ENCODE peak calls at places on chromosomes 5 and 9, in six cellular contexts. F is cardiac fibroblast, H is A673, G is coronary artery, V is ascending aorta, A is A549. X is an unnamed sample.
A peak's percentile ranks its signal among the peaks of the same experiment; 100 is the strongest.

GRCh38 chr5:1521671-1522600 is 1.8 kb downstream of the LPCAT1 start:
- DNase-seq in F (peak; percentile 71), H (peak; percentile 75), G (peak; percentile 68), V (peak; percentile 67), A (no peak), X (no peak)

GRCh38 chr9:108553111-108553635 is 302.6 kb downstream of the ACTL7B start:
- DNase-seq in F (no peak), H (no peak), G (no peak), V (no peak), A (no peak), X (no peak)

GRCh38 chr5:165616550-165617430 is 2111.4 kb downstream of the MAT2B start:
- DNase-seq in F (peak; percentile 3), H (no peak), G (no peak), V (no peak), A (no peak), X (no peak)

GRCh38 chr9:73979894-73980264 is 517.3 kb upstream of the RORB start:
- DNase-seq in F (no peak), H (no peak), G (no peak), V (no peak), A (no peak), X (no peak)

GRCh38 chr5:122392844-122393243 is 80.8 kb downstream of the SNCAIP start:
- DNase-seq in F (peak; percentile 54), H (no peak), G (no peak), V (no peak), A (no peak), X (no peak)

GRCh38 chr9:71681708-71682268 is 86.5 kb downstream of the CEMIP2 start:
- DNase-seq in F (peak; percentile 61), H (peak; percentile 4), G (no peak), V (no peak), A (peak; percentile 83), X (peak; percentile 59)

GRCh38 chr9:116112236-116112635 is 41.4 kb upstream of the PAPPA start:
- DNase-seq in F (peak; percentile 39), H (no peak), G (no peak), V (no peak), A (no peak), X (no peak)

GRCh38 chr5:51829691-51830090 is 446.4 kb downstream of the ISL1 start:
- DNase-seq in F (peak; percentile 3), H (peak; percentile 13), G (no peak), V (no peak), A (no peak), X (no peak)

GRCh38 chr5:441996-442334 is 1.0 kb upstream of the EXOC3 start:
- DNase-seq in F (no peak), H (no peak), G (no peak), V (no peak), A (no peak), X (no peak)

GRCh38 chr5:143889986-143890385 is 78.0 kb downstream of the HMHB1 start:
- DNase-seq in F (peak; percentile 74), H (no peak), G (no peak), V (no peak), A (no peak), X (no peak)

GRCh38 chr5:137141779-137142178 is 357.3 kb downstream of the SPOCK1 start:
- DNase-seq in F (peak; percentile 68), H (peak; percentile 49), G (no peak), V (no peak), A (no peak), X (no peak)

GRCh38 chr9:135376511-135377173 is 102.9 kb upstream of the PPP1R26 start:
- DNase-seq in F (no peak), H (peak; percentile 37), G (no peak), V (no peak), A (no peak), X (no peak)

GRCh38 chr9:35814106-35814840 is 569 bp downstream of the HINT2 start:
- DNase-seq in F (peak; percentile 75), H (peak; percentile 41), G (no peak), V (peak; percentile 84), A (peak; percentile 72), X (no peak)

DNA sequence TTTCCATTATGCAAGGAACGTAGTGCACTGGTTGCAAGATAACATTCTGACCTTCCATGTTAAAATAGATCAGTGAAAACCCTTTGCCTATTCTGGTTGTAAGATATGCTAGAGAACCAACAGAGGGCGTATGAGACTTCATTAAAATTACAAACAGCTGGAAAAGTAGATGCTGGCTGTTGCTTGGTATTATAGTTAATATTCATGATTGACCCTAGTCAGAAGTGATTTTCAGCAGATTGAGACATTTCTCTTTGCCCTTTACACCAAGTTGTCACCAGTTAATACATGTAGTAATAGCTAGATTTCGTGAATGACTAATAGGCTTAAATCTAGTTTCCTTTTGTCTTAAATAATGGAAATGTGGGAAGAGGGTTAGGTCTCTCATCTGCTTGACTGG is 13.8 kb upstream of the FGF18 start:
- DNase-seq in F (peak; percentile 45), H (peak; percentile 59), G (no peak), V (no peak), A (peak; percentile 47), X (no peak)
- TF ChIP-seq CTCF in F (peak; percentile 45), H (peak; percentile 61), G (peak; percentile 15), V (peak; percentile 32), A (peak; percentile 46), X (peak; percentile 50)

GRCh38 chr9:89002987-89003386 is 11.7 kb downstream of the S1PR3 start:
- DNase-seq in F (no peak), H (no peak), G (peak; percentile 47), V (peak; percentile 22), A (no peak), X (no peak)
- TF ChIP-seq CTCF in F (no peak), H (no peak), G (no peak), V (no peak), A (no peak), X (no peak)

DNA sequence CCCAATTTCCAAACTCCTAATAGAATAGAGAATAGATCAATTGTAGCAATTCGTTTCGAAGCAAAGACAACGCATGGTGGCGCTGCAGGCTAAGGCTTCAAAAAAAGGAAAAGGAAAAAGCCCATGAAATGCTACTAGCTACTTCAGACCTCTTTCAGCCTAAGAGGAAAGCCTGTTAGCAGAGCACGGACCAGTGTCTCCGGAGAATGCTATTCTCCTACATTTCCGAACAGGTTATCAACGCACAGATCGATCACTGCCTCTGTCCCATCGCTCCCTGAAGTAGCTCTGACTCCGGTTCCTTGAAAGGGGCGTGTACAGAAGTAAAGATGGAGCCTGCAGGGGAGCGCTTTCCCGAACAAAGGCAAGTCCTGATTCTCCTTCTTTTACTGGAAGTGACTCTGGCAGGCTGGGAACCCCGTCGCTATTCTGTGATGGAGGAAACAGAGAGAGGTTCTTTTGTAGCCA is at the start of gene PCDHB15:
- DNase-seq in F (peak; percentile 4), H (peak; percentile 51), G (no peak), V (no peak), A (peak; percentile 17), X (no peak)
- TF ChIP-seq CTCF in F (no peak), H (peak; percentile 51), G (no peak), V (peak; percentile 18), A (no peak), X (no peak)

GRCh38 chr5:59795141-59795540 is 98.4 kb downstream of the PDE4D start:
- DNase-seq in F (no peak), H (no peak), G (no peak), V (no peak), A (no peak), X (no peak)

GRCh38 chr5:59799668-59800374 is 93.7 kb downstream of the PDE4D start:
- DNase-seq in F (peak; percentile 69), H (peak; percentile 73), G (no peak), V (no peak), A (peak; percentile 68), X (peak; percentile 37)

GRCh38 chr5:59798862-59799667 is 94.5 kb downstream of the PDE4D start:
- DNase-seq in F (peak; percentile 31), H (peak; percentile 58), G (no peak), V (no peak), A (peak; percentile 54), X (no peak)

GRCh38 chr5:59800375-59800893 is 93.1 kb downstream of the PDE4D start:
- DNase-seq in F (no peak), H (no peak), G (no peak), V (no peak), A (no peak), X (no peak)
- TF ChIP-seq CTCF in F (no peak), H (no peak), G (no peak), V (no peak), A (no peak), X (no peak)

X was measured in HCT116.